ENCODE peak calls at places on chromosome 6, in four cellular contexts. N is hypothalamus; E is spleen; V is stimulated activated CD8-positive, alpha-beta memory T cell treated with anti-CD3 and anti-CD28 coated beads, Interleukin-4, amount 100 ng/mL, for 24 hours. A is an unnamed sample.

GRCh38 chr6:92361990-92362770 is 1057.2 kb downstream of the EPHA7 start:
- DNase-seq in N (no peak), V (no peak), E (peak), A (no peak)

GRCh38 chr6:96302991-96303390 is 218.6 kb upstream of the UFL1 start:
- DNase-seq in E (no peak), N (no peak), V (no peak), A (no peak)

GRCh38 chr6:129890164-129890563 is 29.0 kb upstream of the TMEM244 start:
- DNase-seq in N (no peak), V (no peak), E (no peak), A (no peak)

GRCh38 chr6:44271406-44271723 is 1.1 kb downstream of the TMEM151B start:
- DNase-seq in N (no peak), V (no peak), E (peak), A (no peak)

GRCh38 chr6:64012351-64013060 is 376.9 kb downstream of the PHF3 start:
- DNase-seq in N (no peak), E (no peak), V (no peak), A (peak)

GRCh38 chr6:133895573-133896343 is 6.8 kb downstream of the TCF21 start:
- DNase-seq in E (no peak), N (no peak), V (no peak), A (no peak)

GRCh38 chr6:29447670-29448069 is 8.6 kb downstream of the OR10C1 start:
- DNase-seq in E (no peak), V (no peak), N (no peak), A (no peak)

GRCh38 chr6:11096109-11096508 is 2.5 kb downstream of the SMIM13 start:
- DNase-seq in N (no peak), E (no peak), V (no peak), A (peak)

GRCh38 chr6:138815797-138816528 is 20.1 kb downstream of the ECT2L start:
- DNase-seq in N (no peak), E (no peak), V (no peak), A (peak)

GRCh38 chr6:46704562-46704961 is 16.9 kb downstream of the TDRD6 start:
- DNase-seq in E (no peak), N (no peak), V (no peak), A (peak)

GRCh38 chr6:115668781-115669180 is 391.9 kb downstream of the FRK start:
- DNase-seq in V (no peak), E (no peak), N (no peak), A (no peak)

GRCh38 chr6:1596088-1596852 is 13.4 kb upstream of the FOXC1 start:
- DNase-seq in V (no peak), E (peak), N (no peak), A (no peak)

GRCh38 chr6:90596967-90597539 is 10.2 kb upstream of the MAP3K7 start:
- DNase-seq in E (no peak), N (no peak), V (no peak), A (no peak)

GRCh38 chr6:48959401-48960060 is 503.5 kb downstream of the MMUT start:
- DNase-seq in E (no peak), N (no peak), V (no peak), A (no peak)

GRCh38 chr6:170027111-170028043 is 263.5 kb downstream of the DLL1 start:
- DNase-seq in V (no peak), E (peak), N (no peak), A (no peak)

GRCh38 chr6:81889644-81890043 is 137.2 kb upstream of the TENT5A start:
- DNase-seq in V (no peak), N (no peak), E (no peak), A (no peak)

GRCh38 chr6:134288538-134289203 is 29.2 kb downstream of the SGK1 start:
- DNase-seq in E (no peak), N (no peak), V (no peak), A (peak)

GRCh38 chr6:154071236-154071635 is 32.2 kb downstream of the OPRM1 start:
- DNase-seq in N (no peak), V (no peak), E (no peak), A (no peak)

GRCh38 chr6:68186870-68187269 is 448.2 kb upstream of the ADGRB3 start:
- DNase-seq in E (no peak), V (no peak), N (no peak), A (no peak)

GRCh38 chr6:136984578-136984977 is 60.2 kb downstream of the IL20RA start:
- DNase-seq in N (no peak), E (no peak), V (no peak), A (no peak)

GRCh38 chr6:9398794-9399373 is 963.5 kb upstream of the SLC35B3 start:
- DNase-seq in N (no peak), V (no peak), E (no peak), A (no peak)

GRCh38 chr6:40177596-40177995 is 243.3 kb upstream of the MOCS1 start:
- DNase-seq in E (no peak), V (no peak), N (no peak), A (no peak)

GRCh38 chr6:67131827-67132226 is 1424.8 kb upstream of the EYS start:
- DNase-seq in E (no peak), N (peak), V (no peak), A (peak)

GRCh38 chr6:132730560-132730959 is 16.7 kb upstream of the VNN1 start:
- DNase-seq in V (no peak), N (no peak), E (no peak), A (no peak)

GRCh38 chr6:34032856-34033255 is 113.0 kb downstream of the GRM4 start:
- DNase-seq in N (no peak), E (no peak), V (no peak), A (no peak)

GRCh38 chr6:53179961-53180651 is 31.5 kb upstream of the GCM1 start:
- DNase-seq in V (no peak), E (peak), N (no peak), A (peak)

GRCh38 chr6:43823390-43823789 is 53.4 kb downstream of the VEGFA start:
- DNase-seq in V (no peak), E (no peak), N (no peak), A (no peak)